ENCODE peak calls at places on chromosomes 6 and 20, in seven cellular contexts. One of them, this sample, is unnamed.

GRCh38 chr6:156260792-156261191 is 516.4 kb upstream of the ARID1B start:
- DNase-seq in GM23248: no peak
- DNase-seq in hepatocyte: no peak
- DNase-seq in SK-N-SH: no peak
- DNase-seq in neural progenitor cell: no peak
- DNase-seq in PC-3: no peak
- DNase-seq in GM23338: no peak
- DNase-seq in this sample: no peak

GRCh38 chr6:134458857-134459657 is 141.1 kb upstream of the SGK1 start:
- DNase-seq in GM23248: no peak
- DNase-seq in hepatocyte: no peak
- DNase-seq in SK-N-SH: no peak
- DNase-seq in neural progenitor cell: no peak
- DNase-seq in PC-3: no peak
- DNase-seq in GM23338: no peak
- DNase-seq in this sample: no peak

GRCh38 chr20:62182469-62183425 is at the start of gene MTG2:
- DNase-seq in GM23248: peak
- DNase-seq in hepatocyte: peak
- DNase-seq in SK-N-SH: peak
- DNase-seq in neural progenitor cell: peak
- DNase-seq in PC-3: peak
- DNase-seq in GM23338: peak
- DNase-seq in this sample: peak

GRCh38 chr6:159762681-159763293 is 942 bp downstream of the ACAT2 start:
- DNase-seq in GM23248: peak
- DNase-seq in hepatocyte: peak
- DNase-seq in SK-N-SH: no peak
- DNase-seq in neural progenitor cell: peak
- DNase-seq in PC-3: no peak
- DNase-seq in GM23338: peak
- DNase-seq in this sample: no peak

GRCh38 chr20:36775196-36775595 is 1.6 kb upstream of the DSN1 start:
- DNase-seq in GM23248: peak
- DNase-seq in hepatocyte: no peak
- DNase-seq in SK-N-SH: peak
- DNase-seq in neural progenitor cell: no peak
- DNase-seq in PC-3: no peak
- DNase-seq in GM23338: no peak
- DNase-seq in this sample: no peak

GRCh38 chr6:127547909-127548649 is 28.9 kb upstream of the C6orf58 start:
- DNase-seq in GM23248: peak
- DNase-seq in hepatocyte: no peak
- DNase-seq in SK-N-SH: no peak
- DNase-seq in neural progenitor cell: no peak
- DNase-seq in PC-3: peak
- DNase-seq in GM23338: peak
- DNase-seq in this sample: no peak

GRCh38 chr6:47182291-47182957 is 127.3 kb downstream of the TNFRSF21 start:
- DNase-seq in GM23248: no peak
- DNase-seq in hepatocyte: no peak
- DNase-seq in SK-N-SH: no peak
- DNase-seq in neural progenitor cell: no peak
- DNase-seq in PC-3: peak
- DNase-seq in GM23338: no peak
- DNase-seq in this sample: no peak

GRCh38 chr6:12527339-12527738 is 189.2 kb upstream of the PHACTR1 start:
- DNase-seq in GM23248: peak
- DNase-seq in hepatocyte: no peak
- DNase-seq in SK-N-SH: no peak
- DNase-seq in neural progenitor cell: no peak
- DNase-seq in PC-3: no peak
- DNase-seq in GM23338: no peak
- DNase-seq in this sample: no peak

GRCh38 chr20:40493551-40493950 is 195.5 kb downstream of the MAFB start:
- DNase-seq in GM23248: peak
- DNase-seq in hepatocyte: no peak
- DNase-seq in SK-N-SH: no peak
- DNase-seq in neural progenitor cell: no peak
- DNase-seq in PC-3: no peak
- DNase-seq in GM23338: no peak
- DNase-seq in this sample: peak

GRCh38 chr6:28371280-28371679 is 21.5 kb downstream of the ZKSCAN3 start:
- DNase-seq in GM23248: no peak
- DNase-seq in hepatocyte: no peak
- DNase-seq in SK-N-SH: no peak
- DNase-seq in neural progenitor cell: no peak
- DNase-seq in PC-3: no peak
- DNase-seq in GM23338: no peak
- DNase-seq in this sample: no peak

GRCh38 chr6:141359953-141360352 is 772.8 kb upstream of the GJE1 start:
- DNase-seq in GM23248: no peak
- DNase-seq in hepatocyte: no peak
- DNase-seq in SK-N-SH: no peak
- DNase-seq in neural progenitor cell: peak
- DNase-seq in PC-3: no peak
- DNase-seq in GM23338: no peak
- DNase-seq in this sample: no peak
- H3K27ac ChIP-seq in GM23248: no peak
- H3K27ac ChIP-seq in hepatocyte: no peak
- H3K27ac ChIP-seq in SK-N-SH: peak
- H3K27ac ChIP-seq in neural progenitor cell: no peak
- H3K27ac ChIP-seq in PC-3: no peak
- H3K27ac ChIP-seq in GM23338: no peak
- H3K27ac ChIP-seq in this sample: no peak

GRCh38 chr6:103800131-103800670 is 1059.5 kb downstream of the HACE1 start:
- DNase-seq in GM23248: no peak
- DNase-seq in hepatocyte: no peak
- DNase-seq in SK-N-SH: no peak
- DNase-seq in neural progenitor cell: no peak
- DNase-seq in PC-3: no peak
- DNase-seq in GM23338: no peak
- DNase-seq in this sample: no peak

GRCh38 chr6:103798166-103798565 is 1061.6 kb downstream of the HACE1 start:
- DNase-seq in GM23248: no peak
- DNase-seq in hepatocyte: no peak
- DNase-seq in SK-N-SH: no peak
- DNase-seq in neural progenitor cell: no peak
- DNase-seq in PC-3: no peak
- DNase-seq in GM23338: no peak
- DNase-seq in this sample: no peak

GRCh38 chr6:103797738-103798137 is 1062.0 kb downstream of the HACE1 start:
- DNase-seq in GM23248: peak
- DNase-seq in hepatocyte: peak
- DNase-seq in SK-N-SH: no peak
- DNase-seq in neural progenitor cell: peak
- DNase-seq in PC-3: peak
- DNase-seq in GM23338: peak
- DNase-seq in this sample: no peak
- TF ChIP-seq EZH2phosphoT487 in GM23248: no peak
- TF ChIP-seq EZH2phosphoT487 in hepatocyte: no peak
- TF ChIP-seq EZH2phosphoT487 in SK-N-SH: no peak
- TF ChIP-seq EZH2phosphoT487 in neural progenitor cell: no peak
- TF ChIP-seq EZH2phosphoT487 in PC-3: no peak
- TF ChIP-seq EZH2phosphoT487 in GM23338: no peak
- TF ChIP-seq EZH2phosphoT487 in this sample: no peak

GRCh38 chr6:148521158-148521557 is 178.5 kb downstream of the SASH1 start:
- DNase-seq in GM23248: peak
- DNase-seq in hepatocyte: no peak
- DNase-seq in SK-N-SH: no peak
- DNase-seq in neural progenitor cell: no peak
- DNase-seq in PC-3: no peak
- DNase-seq in GM23338: no peak
- DNase-seq in this sample: no peak
- H3K27ac ChIP-seq in GM23248: peak
- H3K27ac ChIP-seq in hepatocyte: peak
- H3K27ac ChIP-seq in SK-N-SH: no peak
- H3K27ac ChIP-seq in neural progenitor cell: no peak
- H3K27ac ChIP-seq in PC-3: no peak
- H3K27ac ChIP-seq in GM23338: no peak
- H3K27ac ChIP-seq in this sample: no peak

GRCh38 chr20:16528078-16528477 is 45.2 kb downstream of the KIF16B start:
- DNase-seq in GM23248: peak
- DNase-seq in hepatocyte: peak
- DNase-seq in SK-N-SH: no peak
- DNase-seq in neural progenitor cell: no peak
- DNase-seq in PC-3: peak
- DNase-seq in GM23338: no peak
- DNase-seq in this sample: peak
- TF ChIP-seq EZH2phosphoT487 in GM23248: no peak
- TF ChIP-seq EZH2phosphoT487 in hepatocyte: no peak
- TF ChIP-seq EZH2phosphoT487 in SK-N-SH: no peak
- TF ChIP-seq EZH2phosphoT487 in neural progenitor cell: no peak
- TF ChIP-seq EZH2phosphoT487 in PC-3: no peak
- TF ChIP-seq EZH2phosphoT487 in GM23338: no peak
- TF ChIP-seq EZH2phosphoT487 in this sample: no peak

DNA sequence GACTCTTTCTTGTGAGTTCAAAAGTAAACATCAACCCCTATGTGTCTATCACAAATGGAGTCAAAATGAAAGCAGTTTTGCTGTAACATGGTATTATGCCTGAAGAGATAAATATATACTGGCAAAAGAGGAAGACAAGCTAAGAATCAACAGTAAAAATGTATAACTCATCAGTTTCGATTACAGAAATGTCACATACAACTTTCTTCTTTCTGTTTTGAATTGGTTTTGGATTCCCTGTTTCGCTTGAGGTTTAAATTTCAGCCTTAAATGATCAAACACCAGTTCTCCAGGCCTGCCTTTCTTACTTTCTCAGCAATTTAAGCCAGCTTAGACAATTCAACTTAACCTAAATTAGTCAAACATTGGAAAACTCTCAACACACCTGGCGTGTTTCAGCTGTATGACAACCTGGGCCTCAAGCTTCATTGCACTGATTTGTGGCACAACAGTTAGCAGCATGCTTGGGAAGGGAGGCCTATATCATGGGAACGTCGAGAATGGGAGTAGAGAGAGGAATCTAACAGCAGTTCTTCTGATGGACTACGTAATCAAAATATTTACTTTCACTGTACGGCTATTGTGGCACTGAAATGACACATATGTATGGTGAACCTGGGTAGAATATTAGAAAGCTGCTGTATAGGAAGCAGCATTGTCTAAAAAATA is 51.8 kb upstream of the MARCKS start:
- DNase-seq in GM23248: no peak
- DNase-seq in hepatocyte: no peak
- DNase-seq in SK-N-SH: no peak
- DNase-seq in neural progenitor cell: no peak
- DNase-seq in PC-3: no peak
- DNase-seq in GM23338: no peak
- DNase-seq in this sample: no peak
- H3K27ac ChIP-seq in GM23248: no peak
- H3K27ac ChIP-seq in hepatocyte: no peak
- H3K27ac ChIP-seq in SK-N-SH: no peak
- H3K27ac ChIP-seq in neural progenitor cell: no peak
- H3K27ac ChIP-seq in PC-3: no peak
- H3K27ac ChIP-seq in GM23338: no peak
- H3K27ac ChIP-seq in this sample: no peak

GRCh38 chr6:8527818-8528217 is 92.5 kb upstream of the SLC35B3 start:
- DNase-seq in GM23248: no peak
- DNase-seq in hepatocyte: no peak
- DNase-seq in SK-N-SH: no peak
- DNase-seq in neural progenitor cell: no peak
- DNase-seq in PC-3: no peak
- DNase-seq in GM23338: no peak
- DNase-seq in this sample: no peak

GRCh38 chr6:8526619-8527018 is 91.3 kb upstream of the SLC35B3 start:
- DNase-seq in GM23248: no peak
- DNase-seq in hepatocyte: no peak
- DNase-seq in SK-N-SH: no peak
- DNase-seq in neural progenitor cell: peak
- DNase-seq in PC-3: no peak
- DNase-seq in GM23338: peak
- DNase-seq in this sample: no peak

GRCh38 chr6:8529250-8529649 is 93.9 kb upstream of the SLC35B3 start:
- DNase-seq in GM23248: no peak
- DNase-seq in hepatocyte: no peak
- DNase-seq in SK-N-SH: no peak
- DNase-seq in neural progenitor cell: no peak
- DNase-seq in PC-3: no peak
- DNase-seq in GM23338: no peak
- DNase-seq in this sample: no peak

GRCh38 chr6:8530775-8531435 is 95.6 kb upstream of the SLC35B3 start:
- DNase-seq in GM23248: no peak
- DNase-seq in hepatocyte: no peak
- DNase-seq in SK-N-SH: peak
- DNase-seq in neural progenitor cell: peak
- DNase-seq in PC-3: no peak
- DNase-seq in GM23338: peak
- DNase-seq in this sample: no peak

GRCh38 chr6:8525370-8525769 is 90.0 kb upstream of the SLC35B3 start:
- DNase-seq in GM23248: no peak
- DNase-seq in hepatocyte: no peak
- DNase-seq in SK-N-SH: no peak
- DNase-seq in neural progenitor cell: no peak
- DNase-seq in PC-3: no peak
- DNase-seq in GM23338: no peak
- DNase-seq in this sample: no peak
- TF ChIP-seq EZH2phosphoT487 in GM23248: no peak
- TF ChIP-seq EZH2phosphoT487 in hepatocyte: no peak
- TF ChIP-seq EZH2phosphoT487 in SK-N-SH: no peak
- TF ChIP-seq EZH2phosphoT487 in neural progenitor cell: no peak
- TF ChIP-seq EZH2phosphoT487 in PC-3: no peak
- TF ChIP-seq EZH2phosphoT487 in GM23338: no peak
- TF ChIP-seq EZH2phosphoT487 in this sample: no peak

GRCh38 chr6:116763048-116763447 is 2.5 kb downstream of the FAM162B start:
- DNase-seq in GM23248: no peak
- DNase-seq in hepatocyte: no peak
- DNase-seq in SK-N-SH: peak
- DNase-seq in neural progenitor cell: no peak
- DNase-seq in PC-3: no peak
- DNase-seq in GM23338: no peak
- DNase-seq in this sample: no peak
- H3K27ac ChIP-seq in GM23248: no peak
- H3K27ac ChIP-seq in hepatocyte: no peak
- H3K27ac ChIP-seq in SK-N-SH: peak
- H3K27ac ChIP-seq in neural progenitor cell: no peak
- H3K27ac ChIP-seq in PC-3: no peak
- H3K27ac ChIP-seq in GM23338: no peak
- H3K27ac ChIP-seq in this sample: no peak

GRCh38 chr6:30685157-30685976 is 1.1 kb downstream of the PPP1R18 start:
- DNase-seq in GM23248: peak
- DNase-seq in hepatocyte: no peak
- DNase-seq in SK-N-SH: no peak
- DNase-seq in neural progenitor cell: no peak
- DNase-seq in PC-3: no peak
- DNase-seq in GM23338: peak
- DNase-seq in this sample: no peak
- TF ChIP-seq EZH2phosphoT487 in GM23248: no peak
- TF ChIP-seq EZH2phosphoT487 in hepatocyte: no peak
- TF ChIP-seq EZH2phosphoT487 in SK-N-SH: no peak
- TF ChIP-seq EZH2phosphoT487 in neural progenitor cell: no peak
- TF ChIP-seq EZH2phosphoT487 in PC-3: no peak
- TF ChIP-seq EZH2phosphoT487 in GM23338: no peak
- TF ChIP-seq EZH2phosphoT487 in this sample: no peak